ENCODE peak calls at places on chromosomes 16 and 17, in eight cellular contexts. A is HS-5; N is stimulated activated CD8-positive, alpha-beta memory T cell treated with anti-CD3 and anti-CD28 coated beads, Interleukin-15, amount 100 ng/mL, for 1 hour; J is kidney tubule cell; Q is GM23248; B is GM12878; Z is T-cell; F is ascending aorta. O is an unnamed sample.
A peak's percentile ranks its signal among the peaks of the same experiment; 100 is the strongest.

GRCh38 chr17:53353919-53354351 is 468.8 kb upstream of the KIF2B start:
- DNase-seq in B (no peak), Q (no peak), Z (no peak), N (no peak), J (peak; percentile 7), A (no peak), F (no peak), O (no peak)

GRCh38 chr17:39450051-39450450 is 1.0 kb downstream of the MED1 start:
- DNase-seq in Q (peak; percentile 8), Z (no peak), N (no peak), J (no peak), A (no peak), B (no peak), F (no peak), O (no peak)

GRCh38 chr17:19013226-19013625 is 8.7 kb upstream of the FAM83G start:
- DNase-seq in Z (no peak), B (no peak), A (no peak), J (no peak), Q (no peak), F (no peak), N (no peak), O (no peak)

GRCh38 chr16:7976125-7976524 is 614.2 kb downstream of the TMEM114 start:
- DNase-seq in Z (no peak), N (no peak), Q (no peak), F (no peak), J (no peak), B (no peak), A (no peak), O (no peak)

GRCh38 chr17:81130385-81131288 is 34.7 kb upstream of the PVALEF start:
- DNase-seq in Z (no peak), F (no peak), N (no peak), Q (no peak), B (no peak), J (no peak), A (no peak), O (no peak)

GRCh38 chr17:62580947-62581346 is 46.5 kb upstream of the MRC2 start:
- DNase-seq in F (no peak), B (no peak), N (no peak), J (no peak), Q (no peak), A (no peak), Z (no peak), O (no peak)

GRCh38 chr17:59838196-59838911 is 54.4 kb downstream of the TUBD1 start:
- DNase-seq in J (peak; percentile 61), Z (no peak), Q (peak; percentile 52), B (no peak), A (no peak), N (no peak), F (no peak), O (no peak)

GRCh38 chr16:27676807-27677206 is 126.9 kb downstream of the KATNIP start:
- DNase-seq in Q (peak; percentile 53), J (peak; percentile 57), F (no peak), B (no peak), A (peak; percentile 13), Z (no peak), N (no peak), O (no peak)

GRCh38 chr17:77153487-77153886 is 12.7 kb downstream of the SEC14L1 start:
- DNase-seq in A (no peak), Q (peak; percentile 51), B (no peak), Z (no peak), J (no peak), F (no peak), N (no peak), O (no peak)

GRCh38 chr16:57764341-57765159 is 29.0 kb downstream of the KATNB1 start:
- DNase-seq in A (peak; percentile 75), J (peak; percentile 96), Z (no peak), Q (peak; percentile 95), F (no peak), N (no peak), B (peak; percentile 3), O (no peak)

GRCh38 chr17:50169121-50169764 is 3.4 kb downstream of the SGCA start:
- DNase-seq in N (no peak), Q (peak; percentile 68), Z (peak; percentile 59), J (peak; percentile 66), F (no peak), B (peak; percentile 44), A (no peak), O (peak; percentile 54)

GRCh38 chr16:70684146-70685060 is 1.4 kb downstream of the MTSS2 start:
- DNase-seq in J (no peak), F (no peak), A (no peak), Z (no peak), Q (peak; percentile 51), B (no peak), N (no peak), O (no peak)

GRCh38 chr16:84950906-84951305 is 60.4 kb downstream of the ZDHHC7 start:
- DNase-seq in Q (peak; percentile 55), F (no peak), N (no peak), B (no peak), J (peak; percentile 32), Z (no peak), A (no peak), O (no peak)

GRCh38 chr17:31564883-31565297 is 173.4 kb downstream of the RAB11FIP4 start:
- DNase-seq in Z (no peak), B (no peak), J (peak; percentile 98), A (no peak), Q (peak; percentile 20), N (no peak), F (no peak), O (no peak)

GRCh38 chr17:40648326-40648968 is 829 bp upstream of the SMARCE1 start:
- DNase-seq in N (no peak), B (no peak), Z (no peak), F (no peak), A (peak; percentile 29), Q (peak; percentile 42), J (no peak), O (no peak)

GRCh38 chr16:24748242-24748641 is 18.8 kb downstream of the TNRC6A start:
- DNase-seq in A (peak; percentile 85), F (peak; percentile 17), J (peak; percentile 88), B (no peak), Q (peak; percentile 93), N (no peak), Z (no peak), O (no peak)

GRCh38 chr17:156946-157345 is 19.6 kb downstream of the SCGB1C2 start:
- DNase-seq in F (no peak), Q (no peak), J (no peak), A (no peak), B (no peak), Z (no peak), N (no peak), O (no peak)

GRCh38 chr17:869567-870530 is 87.7 kb downstream of the MRM3 start:
- DNase-seq in A (no peak), N (no peak), J (peak; percentile 95), F (no peak), Q (peak; percentile 94), Z (no peak), B (no peak), O (no peak)

GRCh38 chr16:79599837-79600635 is 501 bp downstream of the MAF start:
- DNase-seq in F (no peak), B (no peak), Z (no peak), J (no peak), A (no peak), Q (peak; percentile 55), N (no peak), O (peak; percentile 37)

GRCh38 chr16:4320030-4320429 is 4.2 kb downstream of the GLIS2 start:
- DNase-seq in B (no peak), A (no peak), Q (no peak), N (no peak), Z (no peak), F (no peak), J (no peak), O (no peak)

GRCh38 chr17:42311240-42312034 is 23.1 kb downstream of the STAT5A start:
- DNase-seq in F (peak; percentile 68), Q (peak; percentile 96), A (no peak), Z (no peak), B (no peak), J (peak; percentile 80), N (no peak), O (no peak)

GRCh38 chr17:1324201-1324750 is 44.8 kb downstream of the TRARG1 start:
- DNase-seq in Z (no peak), B (no peak), N (no peak), Q (no peak), F (no peak), J (no peak), A (no peak), O (no peak)

GRCh38 chr16:55711959-55712876 is 56.4 kb downstream of the SLC6A2 start:
- DNase-seq in F (no peak), N (peak; percentile 28), B (no peak), Z (no peak), A (peak; percentile 4), Q (peak; percentile 73), J (peak; percentile 53), O (no peak)

GRCh38 chr17:55348749-55349354 is 72.8 kb downstream of the MMD start:
- DNase-seq in J (peak; percentile 59), B (no peak), A (no peak), Q (peak; percentile 76), Z (no peak), F (no peak), N (peak; percentile 5), O (peak; percentile 11)

GRCh38 chr17:27489045-27489715 is 32.9 kb downstream of the KSR1 start:
- DNase-seq in F (peak; percentile 30), B (no peak), N (no peak), Q (peak; percentile 86), A (no peak), J (no peak), Z (no peak), O (no peak)

GRCh38 chr16:4370570-4371480 is 823 bp upstream of the VASN start:
- DNase-seq in F (peak; percentile 82), J (peak; percentile 71), A (no peak), N (no peak), Z (no peak), Q (peak; percentile 77), B (no peak), O (no peak)

GRCh38 chr17:73138541-73139138 is 26.2 kb upstream of the SSTR2 start:
- DNase-seq in Q (peak; percentile 18), Z (no peak), A (no peak), B (no peak), N (no peak), J (no peak), F (no peak), O (no peak)

GRCh38 chr16:54942353-54942943 is 11.8 kb downstream of the IRX5 start:
- DNase-seq in N (no peak), J (no peak), Z (no peak), F (no peak), Q (no peak), B (no peak), A (no peak), O (no peak)

GRCh38 chr16:1494129-1494640 is 1.0 kb downstream of the TELO2 start:
- DNase-seq in Z (no peak), J (peak; percentile 42), B (no peak), N (no peak), Q (peak; percentile 92), F (no peak), A (no peak), O (no peak)

GRCh38 chr17:76419576-76420245 is 33.2 kb downstream of the UBE2O start:
- DNase-seq in A (no peak), N (no peak), J (no peak), F (no peak), B (no peak), Q (no peak), Z (no peak), O (no peak)

GRCh38 chr17:28745052-28745776 is 1.4 kb downstream of the TRAF4 start:
- DNase-seq in A (no peak), B (no peak), N (no peak), J (peak; percentile 63), Q (peak; percentile 80), Z (no peak), F (no peak), O (no peak)

GRCh38 chr16:19212059-19212458 is 44.0 kb downstream of the SYT17 start:
- DNase-seq in Z (no peak), N (no peak), B (no peak), F (no peak), J (no peak), A (no peak), Q (no peak), O (no peak)

O was measured in T-helper 1 cell.